ENCODE peak calls at places on chromosome 1, in five cellular contexts. S is activated naive CD8-positive, alpha-beta T cell treated with anti-CD3 and anti-CD28 coated beads for 36 hours; W is M059J; A is spleen; O is stimulated activated CD4-positive, alpha-beta T cell treated with anti-CD3 and anti-CD28 coated beads, Interleukin-4, amount 100 ng/mL, for 24 hours. J is an unnamed sample.

GRCh38 chr1:25922064-25922632 is 15.9 kb upstream of the STMN1 start:
- DNase-seq in S (no peak), W (no peak), A (no peak), O (no peak), J (no peak)

GRCh38 chr1:17839641-17840196 is 84.6 kb downstream of the ACTL8 start:
- DNase-seq in S (no peak), W (no peak), A (no peak), O (no peak), J (peak; percentile 53)

GRCh38 chr1:226629896-226630550 is 81.5 kb downstream of the STUM start:
- DNase-seq in S (no peak), W (no peak), A (peak; percentile 35), O (no peak), J (no peak)

GRCh38 chr1:234486858-234487830 is 8.2 kb upstream of the TARBP1 start:
- DNase-seq in S (peak; percentile 22), W (peak; percentile 68), A (peak; percentile 37), O (no peak), J (no peak)

GRCh38 chr1:116066868-116067563 is 44.2 kb upstream of the MAB21L3 start:
- DNase-seq in S (no peak), W (peak; percentile 44), A (no peak), O (no peak), J (no peak)

GRCh38 chr1:221440658-221441057 is 301.2 kb downstream of the DUSP10 start:
- DNase-seq in S (no peak), W (peak; percentile 51), A (no peak), O (no peak), J (no peak)

GRCh38 chr1:200279810-200280411 is 129.9 kb downstream of the ZNF281 start:
- DNase-seq in S (no peak), W (peak; percentile 71), A (no peak), O (peak; percentile 27), J (no peak)

GRCh38 chr1:2493218-2493617 is 17.1 kb downstream of the PLCH2 start:
- DNase-seq in S (no peak), W (no peak), A (no peak), O (no peak), J (no peak)

GRCh38 chr1:236123563-236123962 is 18.8 kb upstream of the GPR137B start:
- DNase-seq in S (no peak), W (no peak), A (no peak), O (no peak), J (no peak)

GRCh38 chr1:151012684-151013471 is 4.6 kb downstream of the PRUNE1 start:
- DNase-seq in S (no peak), W (no peak), A (no peak), O (no peak), J (no peak)

GRCh38 chr1:160046494-160047115 is 14.8 kb upstream of the PIGM start:
- DNase-seq in S (peak; percentile 46), W (peak; percentile 34), A (no peak), O (peak; percentile 36), J (no peak)

GRCh38 chr1:62688687-62689085 is 500 bp upstream of the DOCK7 start:
- DNase-seq in S (no peak), W (peak; percentile 68), A (no peak), O (no peak), J (no peak)

GRCh38 chr1:61080408-61081134 is 1.8 kb upstream of the NFIA start:
- DNase-seq in S (no peak), W (no peak), A (no peak), O (no peak), J (no peak)

GRCh38 chr1:56513095-56513494 is 66.3 kb downstream of the PLPP3 start:
- DNase-seq in S (no peak), W (no peak), A (no peak), O (no peak), J (no peak)

GRCh38 chr1:53326598-53327182 is 1.2 kb downstream of the LRP8 start:
- DNase-seq in S (peak; percentile 71), W (peak; percentile 54), A (peak; percentile 85), O (no peak), J (peak; percentile 83)

GRCh38 chr1:202561726-202562442 is 148.4 kb downstream of the SYT2 start:
- DNase-seq in S (no peak), W (no peak), A (no peak), O (no peak), J (no peak)

GRCh38 chr1:187949567-187949966 is 1120.8 kb downstream of the PLA2G4A start:
- DNase-seq in S (no peak), W (no peak), A (no peak), O (no peak), J (no peak)

GRCh38 chr1:220113136-220113695 is 19.3 kb downstream of the IARS2 start:
- DNase-seq in S (peak; percentile 6), W (peak; percentile 38), A (no peak), O (peak; percentile 25), J (no peak)

GRCh38 chr1:39205102-39205780 is 746 bp downstream of the MACF1 start:
- DNase-seq in S (peak; percentile 72), W (peak; percentile 97), A (peak; percentile 85), O (peak; percentile 81), J (no peak)

GRCh38 chr1:172906778-172907592 is 143.8 kb downstream of the TNFSF18 start:
- DNase-seq in S (no peak), W (peak; percentile 95), A (no peak), O (peak; percentile 9), J (no peak)

GRCh38 chr1:6209661-6210605 is 4.0 kb downstream of the RNF207 start:
- DNase-seq in S (peak; percentile 41), W (no peak), A (no peak), O (peak; percentile 33), J (peak; percentile 70)

GRCh38 chr1:74396942-74397341 is 115.5 kb downstream of the LRRC53 start:
- DNase-seq in S (no peak), W (no peak), A (no peak), O (no peak), J (peak; percentile 74)

GRCh38 chr1:119294199-119294598 is 74.4 kb upstream of the HAO2 start:
- DNase-seq in S (no peak), W (no peak), A (no peak), O (no peak), J (no peak)

GRCh38 chr1:2300851-2301606 is 72.9 kb downstream of the SKI start:
- DNase-seq in S (peak; percentile 88), W (no peak), A (peak; percentile 98), O (peak; percentile 85), J (peak; percentile 96)

GRCh38 chr1:155773221-155773620 is 83.8 kb downstream of the GON4L start:
- DNase-seq in S (no peak), W (peak; percentile 10), A (no peak), O (no peak), J (no peak)

GRCh38 chr1:37763791-37764741 is 854 bp downstream of the EPHA10 start:
- DNase-seq in S (peak; percentile 63), W (no peak), A (no peak), O (peak; percentile 52), J (peak; percentile 61)

GRCh38 chr1:1142844-1143243 is 27.0 kb upstream of the C1orf159 start:
- DNase-seq in S (no peak), W (no peak), A (no peak), O (no peak), J (no peak)

GRCh38 chr1:114208659-114209215 is 55.1 kb upstream of the SYT6 start:
- DNase-seq in S (no peak), W (no peak), A (no peak), O (no peak), J (no peak)

GRCh38 chr1:246110343-246111219 is 396.5 kb downstream of the SMYD3 start:
- DNase-seq in S (no peak), W (no peak), A (no peak), O (no peak), J (no peak)

GRCh38 chr1:65417729-65418128 is 2.7 kb upstream of the LEPR start:
- DNase-seq in S (no peak), W (peak; percentile 60), A (no peak), O (no peak), J (no peak)

GRCh38 chr1:226733309-226733708 is 5.8 kb downstream of the ITPKB start:
- DNase-seq in S (no peak), W (no peak), A (no peak), O (no peak), J (peak; percentile 59)

GRCh38 chr1:167564592-167564991 is 11.0 kb upstream of the CREG1 start:
- DNase-seq in S (no peak), W (peak; percentile 89), A (no peak), O (no peak), J (no peak)

GRCh38 chr1:195113471-195113870 is 1494.8 kb downstream of the KCNT2 start:
- DNase-seq in S (no peak), W (no peak), A (no peak), O (no peak), J (no peak)

GRCh38 chr1:219544163-219544846 is 68.6 kb downstream of the ZC3H11B start:
- DNase-seq in S (no peak), W (no peak), A (no peak), O (no peak), J (no peak)

GRCh38 chr1:174258148-174258550 is 98.8 kb downstream of the RABGAP1L start:
- DNase-seq in S (peak; percentile 17), W (peak; percentile 55), A (no peak), O (peak; percentile 56), J (no peak)